ENCODE peak calls at places on chromosome 1, in eight cellular contexts. One of them, this sample, is unnamed.

GRCh38 chr1:42128984-42129383 is 24.2 kb upstream of the GUCA2B start:
- DNase-seq in stomach: no peak
- DNase-seq in HCT116: no peak
- DNase-seq in adrenal gland: no peak
- DNase-seq in prostate gland: no peak
- DNase-seq in K562: no peak
- DNase-seq in uterus: no peak
- DNase-seq in esophagus squamous epithelium: no peak
- DNase-seq in this sample: no peak

GRCh38 chr1:17802164-17802563 is 47.0 kb downstream of the ACTL8 start:
- DNase-seq in stomach: peak; percentile 20
- DNase-seq in HCT116: no peak
- DNase-seq in adrenal gland: no peak
- DNase-seq in prostate gland: no peak
- DNase-seq in K562: no peak
- DNase-seq in uterus: no peak
- DNase-seq in esophagus squamous epithelium: no peak
- DNase-seq in this sample: no peak

GRCh38 chr1:243845888-243846287 is 4.2 kb downstream of the AKT3 start:
- DNase-seq in stomach: no peak
- DNase-seq in HCT116: no peak
- DNase-seq in adrenal gland: no peak
- DNase-seq in prostate gland: no peak
- DNase-seq in K562: no peak
- DNase-seq in uterus: no peak
- DNase-seq in esophagus squamous epithelium: no peak
- DNase-seq in this sample: no peak

GRCh38 chr1:24504560-24504959 is 1.9 kb downstream of the RCAN3 start:
- DNase-seq in stomach: no peak
- DNase-seq in HCT116: no peak
- DNase-seq in adrenal gland: no peak
- DNase-seq in prostate gland: no peak
- DNase-seq in K562: no peak
- DNase-seq in uterus: no peak
- DNase-seq in esophagus squamous epithelium: no peak
- DNase-seq in this sample: no peak

GRCh38 chr1:6248798-6249731 is 5.1 kb downstream of the HES3 start:
- DNase-seq in stomach: no peak
- DNase-seq in HCT116: peak; percentile 41
- DNase-seq in adrenal gland: no peak
- DNase-seq in prostate gland: no peak
- DNase-seq in K562: peak; percentile 65
- DNase-seq in uterus: no peak
- DNase-seq in esophagus squamous epithelium: no peak
- DNase-seq in this sample: no peak

GRCh38 chr1:14778882-14779594 is 180.6 kb downstream of the KAZN start:
- DNase-seq in stomach: peak; percentile 64
- DNase-seq in HCT116: peak; percentile 21
- DNase-seq in adrenal gland: peak; percentile 21
- DNase-seq in prostate gland: no peak
- DNase-seq in K562: peak; percentile 87
- DNase-seq in uterus: no peak
- DNase-seq in esophagus squamous epithelium: no peak
- DNase-seq in this sample: peak; percentile 47

GRCh38 chr1:39494671-39495410 is 3.4 kb downstream of the BMP8A start:
- DNase-seq in stomach: no peak
- DNase-seq in HCT116: no peak
- DNase-seq in adrenal gland: no peak
- DNase-seq in prostate gland: no peak
- DNase-seq in K562: no peak
- DNase-seq in uterus: no peak
- DNase-seq in esophagus squamous epithelium: no peak
- DNase-seq in this sample: no peak

GRCh38 chr1:220544901-220545303 is 17.0 kb downstream of the MARK1 start:
- DNase-seq in stomach: no peak
- DNase-seq in HCT116: no peak
- DNase-seq in adrenal gland: no peak
- DNase-seq in prostate gland: no peak
- DNase-seq in K562: peak; percentile 26
- DNase-seq in uterus: no peak
- DNase-seq in esophagus squamous epithelium: no peak
- DNase-seq in this sample: no peak

GRCh38 chr1:25487628-25488027 is 55.8 kb upstream of the LDLRAP1 start:
- DNase-seq in stomach: no peak
- DNase-seq in HCT116: no peak
- DNase-seq in adrenal gland: no peak
- DNase-seq in prostate gland: no peak
- DNase-seq in K562: peak; percentile 57
- DNase-seq in uterus: no peak
- DNase-seq in esophagus squamous epithelium: no peak
- DNase-seq in this sample: no peak

GRCh38 chr1:186482661-186483255 is 21.8 kb upstream of the PDC start:
- DNase-seq in stomach: peak; percentile 42
- DNase-seq in HCT116: peak; percentile 59
- DNase-seq in adrenal gland: peak; percentile 34
- DNase-seq in prostate gland: peak; percentile 33
- DNase-seq in K562: peak; percentile 64
- DNase-seq in uterus: peak; percentile 50
- DNase-seq in esophagus squamous epithelium: no peak
- DNase-seq in this sample: peak; percentile 51

GRCh38 chr1:5649795-5650194 is 342.4 kb downstream of the NPHP4 start:
- DNase-seq in stomach: no peak
- DNase-seq in HCT116: no peak
- DNase-seq in adrenal gland: no peak
- DNase-seq in prostate gland: no peak
- DNase-seq in K562: no peak
- DNase-seq in uterus: no peak
- DNase-seq in esophagus squamous epithelium: no peak
- DNase-seq in this sample: no peak

GRCh38 chr1:231519166-231519565 is 9.3 kb upstream of the TSNAX start:
- DNase-seq in stomach: no peak
- DNase-seq in HCT116: no peak
- DNase-seq in adrenal gland: no peak
- DNase-seq in prostate gland: no peak
- DNase-seq in K562: no peak
- DNase-seq in uterus: no peak
- DNase-seq in esophagus squamous epithelium: no peak
- DNase-seq in this sample: no peak

GRCh38 chr1:201724039-201724759 is 104.8 kb upstream of the IPO9 start:
- DNase-seq in stomach: no peak
- DNase-seq in HCT116: no peak
- DNase-seq in adrenal gland: no peak
- DNase-seq in prostate gland: no peak
- DNase-seq in K562: no peak
- DNase-seq in uterus: no peak
- DNase-seq in esophagus squamous epithelium: no peak
- DNase-seq in this sample: no peak

GRCh38 chr1:5576111-5577065 is 415.8 kb downstream of the NPHP4 start:
- DNase-seq in stomach: peak; percentile 14
- DNase-seq in HCT116: no peak
- DNase-seq in adrenal gland: no peak
- DNase-seq in prostate gland: no peak
- DNase-seq in K562: no peak
- DNase-seq in uterus: no peak
- DNase-seq in esophagus squamous epithelium: no peak
- DNase-seq in this sample: no peak

GRCh38 chr1:235910357-235911299 is 43.9 kb upstream of the LYST start:
- DNase-seq in stomach: peak; percentile 49
- DNase-seq in HCT116: peak; percentile 93
- DNase-seq in adrenal gland: peak; percentile 75
- DNase-seq in prostate gland: no peak
- DNase-seq in K562: peak; percentile 11
- DNase-seq in uterus: peak; percentile 35
- DNase-seq in esophagus squamous epithelium: no peak
- DNase-seq in this sample: no peak

GRCh38 chr1:89271616-89272015 is 1.0 kb downstream of the GBP5 start:
- DNase-seq in stomach: no peak
- DNase-seq in HCT116: no peak
- DNase-seq in adrenal gland: no peak
- DNase-seq in prostate gland: no peak
- DNase-seq in K562: no peak
- DNase-seq in uterus: no peak
- DNase-seq in esophagus squamous epithelium: no peak
- DNase-seq in this sample: no peak

GRCh38 chr1:164805399-164805798 is 246.4 kb downstream of the PBX1 start:
- DNase-seq in stomach: no peak
- DNase-seq in HCT116: no peak
- DNase-seq in adrenal gland: no peak
- DNase-seq in prostate gland: no peak
- DNase-seq in K562: no peak
- DNase-seq in uterus: no peak
- DNase-seq in esophagus squamous epithelium: no peak
- DNase-seq in this sample: no peak

GRCh38 chr1:56561227-56562019 is 17.9 kb downstream of the PLPP3 start:
- DNase-seq in stomach: no peak
- DNase-seq in HCT116: no peak
- DNase-seq in adrenal gland: no peak
- DNase-seq in prostate gland: no peak
- DNase-seq in K562: no peak
- DNase-seq in uterus: no peak
- DNase-seq in esophagus squamous epithelium: no peak
- DNase-seq in this sample: no peak

GRCh38 chr1:56566040-56566774 is 13.2 kb downstream of the PLPP3 start:
- DNase-seq in stomach: no peak
- DNase-seq in HCT116: no peak
- DNase-seq in adrenal gland: no peak
- DNase-seq in prostate gland: no peak
- DNase-seq in K562: no peak
- DNase-seq in uterus: no peak
- DNase-seq in esophagus squamous epithelium: no peak
- DNase-seq in this sample: no peak

GRCh38 chr1:56564615-56565014 is 14.7 kb downstream of the PLPP3 start:
- DNase-seq in stomach: no peak
- DNase-seq in HCT116: no peak
- DNase-seq in adrenal gland: no peak
- DNase-seq in prostate gland: no peak
- DNase-seq in K562: no peak
- DNase-seq in uterus: no peak
- DNase-seq in esophagus squamous epithelium: no peak
- DNase-seq in this sample: no peak

GRCh38 chr1:56563045-56563444 is 16.3 kb downstream of the PLPP3 start:
- DNase-seq in stomach: no peak
- DNase-seq in HCT116: no peak
- DNase-seq in adrenal gland: no peak
- DNase-seq in prostate gland: no peak
- DNase-seq in K562: no peak
- DNase-seq in uterus: no peak
- DNase-seq in esophagus squamous epithelium: no peak
- DNase-seq in this sample: no peak

GRCh38 chr1:56563568-56563967 is 15.8 kb downstream of the PLPP3 start:
- DNase-seq in stomach: no peak
- DNase-seq in HCT116: no peak
- DNase-seq in adrenal gland: no peak
- DNase-seq in prostate gland: no peak
- DNase-seq in K562: no peak
- DNase-seq in uterus: no peak
- DNase-seq in esophagus squamous epithelium: no peak
- DNase-seq in this sample: no peak
- TF ChIP-seq POLR2A in stomach: no peak
- TF ChIP-seq POLR2A in HCT116: no peak
- TF ChIP-seq POLR2A in adrenal gland: no peak
- TF ChIP-seq POLR2A in prostate gland: no peak
- TF ChIP-seq POLR2A in K562: no peak
- TF ChIP-seq POLR2A in uterus: no peak
- TF ChIP-seq POLR2A in esophagus squamous epithelium: no peak
- TF ChIP-seq POLR2A in this sample: no peak

DNA sequence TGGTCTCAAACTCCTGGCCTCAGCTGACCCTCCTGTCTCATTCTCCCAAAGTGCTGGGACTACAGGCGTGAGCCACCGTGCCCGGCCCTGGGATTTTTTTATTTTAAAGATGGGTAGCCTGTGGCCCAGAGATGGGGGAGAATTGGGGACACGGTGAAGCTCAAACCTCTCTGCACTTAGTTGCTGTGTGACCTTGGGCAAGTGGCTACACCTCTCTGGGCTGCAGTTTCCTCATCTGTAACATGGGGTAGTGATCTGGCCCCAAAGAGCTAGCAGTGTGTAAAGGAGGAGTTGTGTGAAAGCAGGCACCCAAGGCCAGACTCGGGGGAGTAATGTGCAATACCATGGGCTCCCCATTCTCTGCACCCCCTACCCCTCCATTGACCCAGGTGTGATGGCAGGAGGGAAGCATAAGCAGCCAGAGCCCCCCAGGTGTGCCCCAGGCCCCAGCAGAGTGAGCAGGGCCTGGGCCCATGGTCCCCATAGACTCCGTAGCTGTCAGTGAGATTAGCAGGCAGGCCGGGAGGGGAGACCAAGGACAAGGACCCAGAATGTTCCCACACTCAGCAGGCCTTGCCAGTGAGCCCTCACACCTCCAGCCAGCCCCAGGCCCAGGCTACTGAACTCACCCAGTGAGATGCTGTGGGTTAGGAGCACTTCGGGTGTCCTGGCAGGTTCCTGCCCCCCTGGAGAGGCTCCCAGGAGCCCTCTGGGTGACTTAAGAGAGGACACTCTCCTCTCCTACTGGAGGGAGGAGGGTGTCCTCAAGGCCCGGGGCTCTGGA is 17.9 kb downstream of the TNFRSF8 start:
- DNase-seq in stomach: no peak
- DNase-seq in HCT116: no peak
- DNase-seq in adrenal gland: no peak
- DNase-seq in prostate gland: no peak
- DNase-seq in K562: no peak
- DNase-seq in uterus: no peak
- DNase-seq in esophagus squamous epithelium: no peak
- DNase-seq in this sample: no peak
- H3K27me3 ChIP-seq in stomach: no peaks in the 10 kb centered on the region
- H3K27me3 ChIP-seq in HCT116: no peaks in the 10 kb centered on the region
- H3K27me3 ChIP-seq in adrenal gland: no peaks in the 10 kb centered on the region
- H3K27me3 ChIP-seq in prostate gland: no peaks in the 10 kb centered on the region
- H3K27me3 ChIP-seq in K562: no peaks in the 10 kb centered on the region
- H3K27me3 ChIP-seq in uterus: no peaks in the 10 kb centered on the region
- H3K27me3 ChIP-seq in esophagus squamous epithelium: no peaks in the 10 kb centered on the region
- H3K27me3 ChIP-seq in this sample: no peaks in the 10 kb centered on the region

GRCh38 chr1:214439352-214440119 is 111.9 kb downstream of the PTPN14 start:
- DNase-seq in stomach: peak; percentile 64
- DNase-seq in HCT116: peak; percentile 81
- DNase-seq in adrenal gland: peak; percentile 92
- DNase-seq in prostate gland: peak; percentile 78
- DNase-seq in K562: peak; percentile 9
- DNase-seq in uterus: peak; percentile 57
- DNase-seq in esophagus squamous epithelium: no peak
- DNase-seq in this sample: peak; percentile 76
- TF ChIP-seq POLR2A in stomach: no peak
- TF ChIP-seq POLR2A in HCT116: no peak
- TF ChIP-seq POLR2A in adrenal gland: no peak
- TF ChIP-seq POLR2A in prostate gland: no peak
- TF ChIP-seq POLR2A in K562: no peak
- TF ChIP-seq POLR2A in uterus: no peak
- TF ChIP-seq POLR2A in esophagus squamous epithelium: no peak
- TF ChIP-seq POLR2A in this sample: no peak

DNA sequence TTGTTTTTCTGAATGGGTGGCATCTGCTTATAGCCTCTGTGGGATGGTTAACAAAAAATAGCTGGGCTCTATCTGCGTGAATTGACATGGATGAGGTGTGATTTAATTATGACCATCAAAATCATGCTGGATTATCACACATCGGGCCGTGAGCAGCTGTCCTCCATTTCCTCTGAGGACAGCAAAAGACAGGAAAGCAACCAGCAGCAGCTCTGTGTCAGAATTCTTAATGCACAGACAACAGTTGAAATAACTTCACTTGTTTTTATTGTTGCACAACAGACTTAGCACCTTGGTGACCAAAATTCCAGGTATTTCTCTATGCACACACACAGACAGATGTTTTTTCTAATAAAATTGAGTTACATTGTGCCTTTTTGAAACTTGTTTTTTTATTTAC is 54.5 kb upstream of the LAPTM5 start:
- DNase-seq in stomach: no peak
- DNase-seq in HCT116: no peak
- DNase-seq in adrenal gland: no peak
- DNase-seq in prostate gland: no peak
- DNase-seq in K562: no peak
- DNase-seq in uterus: no peak
- DNase-seq in esophagus squamous epithelium: no peak
- DNase-seq in this sample: no peak
- H3K27me3 ChIP-seq in stomach: peaks cover 3% of the 10 kb centered on the region
- H3K27me3 ChIP-seq in HCT116: peaks cover 3% of the 10 kb centered on the region
- H3K27me3 ChIP-seq in adrenal gland: no peaks in the 10 kb centered on the region
- H3K27me3 ChIP-seq in prostate gland: no peaks in the 10 kb centered on the region
- H3K27me3 ChIP-seq in K562: peaks cover 7% of the 10 kb centered on the region
- H3K27me3 ChIP-seq in uterus: no peaks in the 10 kb centered on the region
- H3K27me3 ChIP-seq in esophagus squamous epithelium: no peaks in the 10 kb centered on the region
- H3K27me3 ChIP-seq in this sample: no peaks in the 10 kb centered on the region